ENCODE peak calls at places on chromosome 12, in ten cellular contexts. One of them, this sample, is unnamed.
A peak's percentile ranks its signal among the peaks of the same experiment; 100 is the strongest.

GRCh38 chr12:129753596-129753995 is 150.2 kb downstream of the TMEM132D start:
- DNase-seq in activated CD4-positive, alpha-beta T cell treated with anti-CD3 and anti-CD28 coated beads, Interleukin-2, amount 50 U/mL, for 48 hours: no peak
- DNase-seq in hippocampal formation: no peak
- DNase-seq in stimulated activated CD4-positive, alpha-beta T cell treated with anti-CD3 and anti-CD28 coated beads, Interleukin-2, amount 100 ng/mL, for 48 hours: no peak
- DNase-seq in neural crest cell: no peak
- DNase-seq in small intestine: no peak
- DNase-seq in psoas muscle: no peak
- DNase-seq in naive thymus-derived CD4-positive, alpha-beta T cell: no peak
- DNase-seq in GM12865: no peak
- DNase-seq in HS-27A: no peak
- DNase-seq in this sample: no peak

GRCh38 chr12:15629108-15629507 is 160.1 kb downstream of the EPS8 start:
- DNase-seq in neural crest cell: peak; percentile 41
- DNase-seq in hippocampal formation: no peak
- DNase-seq in stimulated activated CD4-positive, alpha-beta T cell treated with anti-CD3 and anti-CD28 coated beads, Interleukin-2, amount 100 ng/mL, for 48 hours: no peak
- DNase-seq in small intestine: peak; percentile 88
- DNase-seq in GM12865: peak; percentile 39
- DNase-seq in naive thymus-derived CD4-positive, alpha-beta T cell: no peak
- DNase-seq in activated CD4-positive, alpha-beta T cell treated with anti-CD3 and anti-CD28 coated beads, Interleukin-2, amount 50 U/mL, for 48 hours: no peak
- DNase-seq in psoas muscle: peak; percentile 57
- DNase-seq in HS-27A: peak; percentile 96
- DNase-seq in this sample: no peak

GRCh38 chr12:120529641-120530314 is 820 bp upstream of the COQ5 start:
- DNase-seq in psoas muscle: no peak
- DNase-seq in activated CD4-positive, alpha-beta T cell treated with anti-CD3 and anti-CD28 coated beads, Interleukin-2, amount 50 U/mL, for 48 hours: no peak
- DNase-seq in naive thymus-derived CD4-positive, alpha-beta T cell: peak; percentile 24
- DNase-seq in stimulated activated CD4-positive, alpha-beta T cell treated with anti-CD3 and anti-CD28 coated beads, Interleukin-2, amount 100 ng/mL, for 48 hours: no peak
- DNase-seq in small intestine: peak; percentile 65
- DNase-seq in HS-27A: no peak
- DNase-seq in GM12865: peak; percentile 47
- DNase-seq in hippocampal formation: no peak
- DNase-seq in neural crest cell: no peak
- DNase-seq in this sample: no peak

GRCh38 chr12:75364918-75365317 is 26.0 kb upstream of the GLIPR1L2 start:
- DNase-seq in neural crest cell: no peak
- DNase-seq in stimulated activated CD4-positive, alpha-beta T cell treated with anti-CD3 and anti-CD28 coated beads, Interleukin-2, amount 100 ng/mL, for 48 hours: no peak
- DNase-seq in HS-27A: no peak
- DNase-seq in GM12865: no peak
- DNase-seq in hippocampal formation: no peak
- DNase-seq in naive thymus-derived CD4-positive, alpha-beta T cell: no peak
- DNase-seq in small intestine: no peak
- DNase-seq in activated CD4-positive, alpha-beta T cell treated with anti-CD3 and anti-CD28 coated beads, Interleukin-2, amount 50 U/mL, for 48 hours: no peak
- DNase-seq in psoas muscle: no peak
- DNase-seq in this sample: no peak

GRCh38 chr12:57161491-57161890 is 14.1 kb upstream of the LRP1-AS start:
- DNase-seq in naive thymus-derived CD4-positive, alpha-beta T cell: no peak
- DNase-seq in psoas muscle: no peak
- DNase-seq in hippocampal formation: no peak
- DNase-seq in small intestine: no peak
- DNase-seq in HS-27A: no peak
- DNase-seq in activated CD4-positive, alpha-beta T cell treated with anti-CD3 and anti-CD28 coated beads, Interleukin-2, amount 50 U/mL, for 48 hours: no peak
- DNase-seq in stimulated activated CD4-positive, alpha-beta T cell treated with anti-CD3 and anti-CD28 coated beads, Interleukin-2, amount 100 ng/mL, for 48 hours: no peak
- DNase-seq in GM12865: no peak
- DNase-seq in neural crest cell: no peak
- DNase-seq in this sample: no peak

GRCh38 chr12:9149372-9149771 is 33.7 kb upstream of the A2M start:
- DNase-seq in GM12865: no peak
- DNase-seq in psoas muscle: no peak
- DNase-seq in HS-27A: no peak
- DNase-seq in activated CD4-positive, alpha-beta T cell treated with anti-CD3 and anti-CD28 coated beads, Interleukin-2, amount 50 U/mL, for 48 hours: no peak
- DNase-seq in neural crest cell: no peak
- DNase-seq in small intestine: no peak
- DNase-seq in naive thymus-derived CD4-positive, alpha-beta T cell: no peak
- DNase-seq in stimulated activated CD4-positive, alpha-beta T cell treated with anti-CD3 and anti-CD28 coated beads, Interleukin-2, amount 100 ng/mL, for 48 hours: no peak
- DNase-seq in hippocampal formation: no peak
- DNase-seq in this sample: no peak

GRCh38 chr12:2129076-2129475 is 76.3 kb downstream of the CACNA1C start:
- DNase-seq in psoas muscle: no peak
- DNase-seq in small intestine: no peak
- DNase-seq in hippocampal formation: no peak
- DNase-seq in neural crest cell: no peak
- DNase-seq in HS-27A: no peak
- DNase-seq in naive thymus-derived CD4-positive, alpha-beta T cell: no peak
- DNase-seq in GM12865: no peak
- DNase-seq in stimulated activated CD4-positive, alpha-beta T cell treated with anti-CD3 and anti-CD28 coated beads, Interleukin-2, amount 100 ng/mL, for 48 hours: no peak
- DNase-seq in activated CD4-positive, alpha-beta T cell treated with anti-CD3 and anti-CD28 coated beads, Interleukin-2, amount 50 U/mL, for 48 hours: no peak
- DNase-seq in this sample: no peak

GRCh38 chr12:121536058-121536928 is 44.5 kb downstream of the KDM2B start:
- DNase-seq in stimulated activated CD4-positive, alpha-beta T cell treated with anti-CD3 and anti-CD28 coated beads, Interleukin-2, amount 100 ng/mL, for 48 hours: peak; percentile 38
- DNase-seq in neural crest cell: peak; percentile 73
- DNase-seq in psoas muscle: peak; percentile 91
- DNase-seq in GM12865: peak; percentile 96
- DNase-seq in HS-27A: peak; percentile 5
- DNase-seq in activated CD4-positive, alpha-beta T cell treated with anti-CD3 and anti-CD28 coated beads, Interleukin-2, amount 50 U/mL, for 48 hours: peak; percentile 54
- DNase-seq in naive thymus-derived CD4-positive, alpha-beta T cell: peak; percentile 58
- DNase-seq in small intestine: peak; percentile 81
- DNase-seq in hippocampal formation: peak; percentile 43
- DNase-seq in this sample: peak; percentile 68

GRCh38 chr12:52672321-52672933 is 7.8 kb downstream of the KRT1 start:
- DNase-seq in hippocampal formation: no peak
- DNase-seq in HS-27A: no peak
- DNase-seq in neural crest cell: no peak
- DNase-seq in naive thymus-derived CD4-positive, alpha-beta T cell: no peak
- DNase-seq in psoas muscle: no peak
- DNase-seq in GM12865: no peak
- DNase-seq in small intestine: no peak
- DNase-seq in activated CD4-positive, alpha-beta T cell treated with anti-CD3 and anti-CD28 coated beads, Interleukin-2, amount 50 U/mL, for 48 hours: no peak
- DNase-seq in stimulated activated CD4-positive, alpha-beta T cell treated with anti-CD3 and anti-CD28 coated beads, Interleukin-2, amount 100 ng/mL, for 48 hours: no peak
- DNase-seq in this sample: no peak

GRCh38 chr12:130357729-130358330 is 20.1 kb downstream of the PIWIL1 start:
- DNase-seq in neural crest cell: no peak
- DNase-seq in activated CD4-positive, alpha-beta T cell treated with anti-CD3 and anti-CD28 coated beads, Interleukin-2, amount 50 U/mL, for 48 hours: no peak
- DNase-seq in psoas muscle: no peak
- DNase-seq in hippocampal formation: no peak
- DNase-seq in HS-27A: no peak
- DNase-seq in stimulated activated CD4-positive, alpha-beta T cell treated with anti-CD3 and anti-CD28 coated beads, Interleukin-2, amount 100 ng/mL, for 48 hours: no peak
- DNase-seq in naive thymus-derived CD4-positive, alpha-beta T cell: no peak
- DNase-seq in small intestine: no peak
- DNase-seq in GM12865: no peak
- DNase-seq in this sample: no peak

GRCh38 chr12:82973601-82974000 is 286.9 kb downstream of the TMTC2 start:
- DNase-seq in HS-27A: no peak
- DNase-seq in small intestine: no peak
- DNase-seq in neural crest cell: no peak
- DNase-seq in activated CD4-positive, alpha-beta T cell treated with anti-CD3 and anti-CD28 coated beads, Interleukin-2, amount 50 U/mL, for 48 hours: no peak
- DNase-seq in GM12865: no peak
- DNase-seq in stimulated activated CD4-positive, alpha-beta T cell treated with anti-CD3 and anti-CD28 coated beads, Interleukin-2, amount 100 ng/mL, for 48 hours: no peak
- DNase-seq in psoas muscle: no peak
- DNase-seq in naive thymus-derived CD4-positive, alpha-beta T cell: no peak
- DNase-seq in hippocampal formation: no peak
- DNase-seq in this sample: no peak

GRCh38 chr12:78208106-78208505 is 377.4 kb downstream of the NAV3 start:
- DNase-seq in GM12865: no peak
- DNase-seq in naive thymus-derived CD4-positive, alpha-beta T cell: no peak
- DNase-seq in HS-27A: no peak
- DNase-seq in neural crest cell: no peak
- DNase-seq in hippocampal formation: no peak
- DNase-seq in activated CD4-positive, alpha-beta T cell treated with anti-CD3 and anti-CD28 coated beads, Interleukin-2, amount 50 U/mL, for 48 hours: no peak
- DNase-seq in psoas muscle: no peak
- DNase-seq in stimulated activated CD4-positive, alpha-beta T cell treated with anti-CD3 and anti-CD28 coated beads, Interleukin-2, amount 100 ng/mL, for 48 hours: no peak
- DNase-seq in small intestine: no peak
- DNase-seq in this sample: no peak